ENCODE peak calls at places on chromosomes 6 and 20, in ten cellular contexts. One of them, this sample, is unnamed.

GRCh38 chr6:90478789-90479602 is 107.9 kb downstream of the MAP3K7 start:
- DNase-seq in thyroid gland: peak
- DNase-seq in tibial nerve: peak
- DNase-seq in PC-3: peak
- DNase-seq in dorsolateral prefrontal cortex: peak
- DNase-seq in heart left ventricle: peak
- DNase-seq in body of pancreas: peak
- DNase-seq in vagina: no peak
- DNase-seq in AG04449: peak
- DNase-seq in fibroblast of lung: peak
- DNase-seq in this sample: peak

GRCh38 chr6:125700591-125701353 is 48.7 kb upstream of the HEY2 start:
- DNase-seq in tibial nerve: no peak
- DNase-seq in thyroid gland: no peak
- DNase-seq in AG04449: no peak
- DNase-seq in PC-3: no peak
- DNase-seq in body of pancreas: no peak
- DNase-seq in fibroblast of lung: no peak
- DNase-seq in dorsolateral prefrontal cortex: no peak
- DNase-seq in vagina: no peak
- DNase-seq in heart left ventricle: no peak
- DNase-seq in this sample: no peak

GRCh38 chr20:38926934-38927616 is 858 bp downstream of the FAM83D start:
- DNase-seq in fibroblast of lung: peak
- DNase-seq in thyroid gland: no peak
- DNase-seq in PC-3: peak
- DNase-seq in dorsolateral prefrontal cortex: no peak
- DNase-seq in AG04449: no peak
- DNase-seq in body of pancreas: no peak
- DNase-seq in tibial nerve: no peak
- DNase-seq in vagina: no peak
- DNase-seq in heart left ventricle: no peak
- DNase-seq in this sample: peak

GRCh38 chr20:11919046-11919445 is 1.4 kb downstream of the BTBD3 start:
- DNase-seq in tibial nerve: no peak
- DNase-seq in PC-3: no peak
- DNase-seq in thyroid gland: no peak
- DNase-seq in heart left ventricle: peak
- DNase-seq in vagina: no peak
- DNase-seq in dorsolateral prefrontal cortex: peak
- DNase-seq in AG04449: no peak
- DNase-seq in body of pancreas: peak
- DNase-seq in fibroblast of lung: peak
- DNase-seq in this sample: peak

GRCh38 chr20:5845686-5846651 is 95.8 kb downstream of the SHLD1 start:
- DNase-seq in thyroid gland: no peak
- DNase-seq in fibroblast of lung: peak
- DNase-seq in tibial nerve: no peak
- DNase-seq in PC-3: no peak
- DNase-seq in vagina: no peak
- DNase-seq in heart left ventricle: no peak
- DNase-seq in AG04449: no peak
- DNase-seq in dorsolateral prefrontal cortex: no peak
- DNase-seq in body of pancreas: no peak
- DNase-seq in this sample: peak

GRCh38 chr6:160030103-160030502 is 61.2 kb downstream of the IGF2R start:
- DNase-seq in AG04449: peak
- DNase-seq in dorsolateral prefrontal cortex: peak
- DNase-seq in body of pancreas: peak
- DNase-seq in thyroid gland: peak
- DNase-seq in PC-3: peak
- DNase-seq in vagina: no peak
- DNase-seq in tibial nerve: peak
- DNase-seq in heart left ventricle: peak
- DNase-seq in fibroblast of lung: peak
- DNase-seq in this sample: peak

GRCh38 chr6:91476000-91476399 is 889.1 kb upstream of the MAP3K7 start:
- DNase-seq in dorsolateral prefrontal cortex: no peak
- DNase-seq in thyroid gland: peak
- DNase-seq in heart left ventricle: no peak
- DNase-seq in tibial nerve: no peak
- DNase-seq in body of pancreas: peak
- DNase-seq in PC-3: peak
- DNase-seq in AG04449: no peak
- DNase-seq in vagina: no peak
- DNase-seq in fibroblast of lung: peak
- DNase-seq in this sample: peak

GRCh38 chr6:26187981-26188635 is 100.9 kb downstream of the HFE start:
- DNase-seq in fibroblast of lung: peak
- DNase-seq in PC-3: no peak
- DNase-seq in vagina: no peak
- DNase-seq in thyroid gland: peak
- DNase-seq in tibial nerve: no peak
- DNase-seq in heart left ventricle: no peak
- DNase-seq in AG04449: no peak
- DNase-seq in body of pancreas: no peak
- DNase-seq in dorsolateral prefrontal cortex: no peak
- DNase-seq in this sample: peak

GRCh38 chr6:84853901-84854300 is 89.5 kb upstream of the TBX18 start:
- DNase-seq in vagina: no peak
- DNase-seq in tibial nerve: no peak
- DNase-seq in PC-3: no peak
- DNase-seq in thyroid gland: no peak
- DNase-seq in fibroblast of lung: no peak
- DNase-seq in heart left ventricle: no peak
- DNase-seq in body of pancreas: no peak
- DNase-seq in dorsolateral prefrontal cortex: no peak
- DNase-seq in AG04449: no peak
- DNase-seq in this sample: peak

GRCh38 chr6:36852481-36853147 is 13.4 kb upstream of the CPNE5 start:
- DNase-seq in vagina: no peak
- DNase-seq in fibroblast of lung: peak
- DNase-seq in AG04449: peak
- DNase-seq in tibial nerve: no peak
- DNase-seq in thyroid gland: no peak
- DNase-seq in heart left ventricle: no peak
- DNase-seq in PC-3: peak
- DNase-seq in dorsolateral prefrontal cortex: no peak
- DNase-seq in body of pancreas: no peak
- DNase-seq in this sample: peak

GRCh38 chr6:41535766-41536165 is 10.4 kb upstream of the FOXP4 start:
- DNase-seq in dorsolateral prefrontal cortex: no peak
- DNase-seq in AG04449: no peak
- DNase-seq in thyroid gland: no peak
- DNase-seq in body of pancreas: no peak
- DNase-seq in PC-3: peak
- DNase-seq in heart left ventricle: no peak
- DNase-seq in vagina: no peak
- DNase-seq in fibroblast of lung: no peak
- DNase-seq in tibial nerve: no peak
- DNase-seq in this sample: no peak

GRCh38 chr6:100968934-100969333 is 87.8 kb upstream of the ASCC3 start:
- DNase-seq in body of pancreas: no peak
- DNase-seq in PC-3: no peak
- DNase-seq in AG04449: no peak
- DNase-seq in thyroid gland: no peak
- DNase-seq in dorsolateral prefrontal cortex: no peak
- DNase-seq in tibial nerve: no peak
- DNase-seq in vagina: no peak
- DNase-seq in fibroblast of lung: no peak
- DNase-seq in heart left ventricle: no peak
- DNase-seq in this sample: no peak

GRCh38 chr20:15065794-15066193 is 728.4 kb upstream of the FLRT3 start:
- DNase-seq in dorsolateral prefrontal cortex: no peak
- DNase-seq in tibial nerve: peak
- DNase-seq in heart left ventricle: no peak
- DNase-seq in AG04449: no peak
- DNase-seq in thyroid gland: no peak
- DNase-seq in PC-3: no peak
- DNase-seq in fibroblast of lung: no peak
- DNase-seq in body of pancreas: no peak
- DNase-seq in vagina: no peak
- DNase-seq in this sample: no peak

GRCh38 chr6:31070711-31071197 is 41.6 kb downstream of the C6orf15 start:
- DNase-seq in fibroblast of lung: peak
- DNase-seq in body of pancreas: peak
- DNase-seq in heart left ventricle: peak
- DNase-seq in AG04449: no peak
- DNase-seq in vagina: no peak
- DNase-seq in PC-3: peak
- DNase-seq in tibial nerve: no peak
- DNase-seq in dorsolateral prefrontal cortex: peak
- DNase-seq in thyroid gland: peak
- DNase-seq in this sample: peak

GRCh38 chr6:125019873-125020272 is 57.6 kb downstream of the RNF217 start:
- DNase-seq in tibial nerve: no peak
- DNase-seq in thyroid gland: no peak
- DNase-seq in PC-3: no peak
- DNase-seq in AG04449: no peak
- DNase-seq in body of pancreas: peak
- DNase-seq in dorsolateral prefrontal cortex: no peak
- DNase-seq in heart left ventricle: no peak
- DNase-seq in vagina: no peak
- DNase-seq in fibroblast of lung: peak
- DNase-seq in this sample: no peak

GRCh38 chr6:37109714-37110454 is 60.1 kb upstream of the PIM1 start:
- DNase-seq in PC-3: no peak
- DNase-seq in dorsolateral prefrontal cortex: no peak
- DNase-seq in vagina: no peak
- DNase-seq in AG04449: no peak
- DNase-seq in tibial nerve: no peak
- DNase-seq in thyroid gland: peak
- DNase-seq in body of pancreas: no peak
- DNase-seq in fibroblast of lung: no peak
- DNase-seq in heart left ventricle: no peak
- DNase-seq in this sample: no peak

GRCh38 chr6:25014806-25015560 is 79.2 kb upstream of the RIPOR2 start:
- DNase-seq in dorsolateral prefrontal cortex: peak
- DNase-seq in AG04449: no peak
- DNase-seq in PC-3: no peak
- DNase-seq in vagina: no peak
- DNase-seq in body of pancreas: no peak
- DNase-seq in heart left ventricle: no peak
- DNase-seq in tibial nerve: no peak
- DNase-seq in fibroblast of lung: peak
- DNase-seq in thyroid gland: peak
- DNase-seq in this sample: peak

GRCh38 chr20:8800089-8800488 is 268.8 kb upstream of the PLCB4 start:
- DNase-seq in AG04449: no peak
- DNase-seq in heart left ventricle: no peak
- DNase-seq in body of pancreas: no peak
- DNase-seq in thyroid gland: no peak
- DNase-seq in fibroblast of lung: no peak
- DNase-seq in dorsolateral prefrontal cortex: no peak
- DNase-seq in PC-3: peak
- DNase-seq in tibial nerve: no peak
- DNase-seq in vagina: no peak
- DNase-seq in this sample: peak
- TF ChIP-seq CTCF in AG04449: no peak
- TF ChIP-seq CTCF in heart left ventricle: no peak
- TF ChIP-seq CTCF in body of pancreas: no peak
- TF ChIP-seq CTCF in thyroid gland: no peak
- TF ChIP-seq CTCF in fibroblast of lung: no peak
- TF ChIP-seq CTCF in dorsolateral prefrontal cortex: no peak
- TF ChIP-seq CTCF in PC-3: peak
- TF ChIP-seq CTCF in tibial nerve: no peak
- TF ChIP-seq CTCF in vagina: no peak
- TF ChIP-seq CTCF in this sample: no peak

GRCh38 chr6:75145976-75146375 is 59.9 kb downstream of the COL12A1 start:
- DNase-seq in AG04449: no peak
- DNase-seq in dorsolateral prefrontal cortex: no peak
- DNase-seq in body of pancreas: no peak
- DNase-seq in tibial nerve: no peak
- DNase-seq in heart left ventricle: no peak
- DNase-seq in thyroid gland: no peak
- DNase-seq in vagina: no peak
- DNase-seq in PC-3: no peak
- DNase-seq in fibroblast of lung: no peak
- DNase-seq in this sample: no peak

GRCh38 chr6:75145211-75145610 is 60.6 kb downstream of the COL12A1 start:
- DNase-seq in PC-3: no peak
- DNase-seq in body of pancreas: no peak
- DNase-seq in fibroblast of lung: no peak
- DNase-seq in thyroid gland: no peak
- DNase-seq in tibial nerve: no peak
- DNase-seq in AG04449: no peak
- DNase-seq in heart left ventricle: no peak
- DNase-seq in dorsolateral prefrontal cortex: no peak
- DNase-seq in vagina: no peak
- DNase-seq in this sample: no peak

GRCh38 chr6:75149253-75149652 is 56.6 kb downstream of the COL12A1 start:
- DNase-seq in AG04449: no peak
- DNase-seq in dorsolateral prefrontal cortex: no peak
- DNase-seq in PC-3: no peak
- DNase-seq in body of pancreas: no peak
- DNase-seq in thyroid gland: no peak
- DNase-seq in vagina: no peak
- DNase-seq in fibroblast of lung: peak
- DNase-seq in tibial nerve: no peak
- DNase-seq in heart left ventricle: no peak
- DNase-seq in this sample: peak

GRCh38 chr6:75149696-75150095 is 56.2 kb downstream of the COL12A1 start:
- DNase-seq in dorsolateral prefrontal cortex: no peak
- DNase-seq in PC-3: no peak
- DNase-seq in heart left ventricle: peak
- DNase-seq in vagina: no peak
- DNase-seq in fibroblast of lung: peak
- DNase-seq in thyroid gland: no peak
- DNase-seq in body of pancreas: no peak
- DNase-seq in AG04449: no peak
- DNase-seq in tibial nerve: no peak
- DNase-seq in this sample: no peak

GRCh38 chr6:75147512-75147911 is 58.3 kb downstream of the COL12A1 start:
- DNase-seq in fibroblast of lung: peak
- DNase-seq in thyroid gland: no peak
- DNase-seq in vagina: no peak
- DNase-seq in PC-3: peak
- DNase-seq in AG04449: no peak
- DNase-seq in heart left ventricle: no peak
- DNase-seq in body of pancreas: no peak
- DNase-seq in dorsolateral prefrontal cortex: no peak
- DNase-seq in tibial nerve: no peak
- DNase-seq in this sample: no peak
- H3K4me3 ChIP-seq in fibroblast of lung: no peak
- H3K4me3 ChIP-seq in thyroid gland: no peak
- H3K4me3 ChIP-seq in vagina: no peak
- H3K4me3 ChIP-seq in PC-3: no peak
- H3K4me3 ChIP-seq in AG04449: no peak
- H3K4me3 ChIP-seq in heart left ventricle: no peak
- H3K4me3 ChIP-seq in body of pancreas: no peak
- H3K4me3 ChIP-seq in dorsolateral prefrontal cortex: no peak
- H3K4me3 ChIP-seq in tibial nerve: no peak
- H3K4me3 ChIP-seq in this sample: no peak

GRCh38 chr20:1905693-1906092 is 10.5 kb downstream of the SIRPA start:
- DNase-seq in body of pancreas: no peak
- DNase-seq in PC-3: no peak
- DNase-seq in dorsolateral prefrontal cortex: no peak
- DNase-seq in thyroid gland: no peak
- DNase-seq in heart left ventricle: no peak
- DNase-seq in vagina: no peak
- DNase-seq in tibial nerve: no peak
- DNase-seq in fibroblast of lung: no peak
- DNase-seq in AG04449: no peak
- DNase-seq in this sample: no peak
- TF ChIP-seq CTCF in body of pancreas: no peak
- TF ChIP-seq CTCF in PC-3: no peak
- TF ChIP-seq CTCF in dorsolateral prefrontal cortex: no peak
- TF ChIP-seq CTCF in thyroid gland: no peak
- TF ChIP-seq CTCF in heart left ventricle: no peak
- TF ChIP-seq CTCF in vagina: no peak
- TF ChIP-seq CTCF in tibial nerve: no peak
- TF ChIP-seq CTCF in fibroblast of lung: no peak
- TF ChIP-seq CTCF in AG04449: no peak
- TF ChIP-seq CTCF in this sample: no peak

GRCh38 chr20:21514553-21515251 is 838 bp upstream of the NKX2-2 start:
- DNase-seq in body of pancreas: no peak
- DNase-seq in PC-3: no peak
- DNase-seq in dorsolateral prefrontal cortex: no peak
- DNase-seq in fibroblast of lung: no peak
- DNase-seq in thyroid gland: no peak
- DNase-seq in tibial nerve: no peak
- DNase-seq in vagina: no peak
- DNase-seq in AG04449: no peak
- DNase-seq in heart left ventricle: no peak
- DNase-seq in this sample: no peak
- H3K4me3 ChIP-seq in body of pancreas: no peak
- H3K4me3 ChIP-seq in PC-3: peak
- H3K4me3 ChIP-seq in dorsolateral prefrontal cortex: peak
- H3K4me3 ChIP-seq in fibroblast of lung: no peak
- H3K4me3 ChIP-seq in thyroid gland: no peak
- H3K4me3 ChIP-seq in tibial nerve: peak
- H3K4me3 ChIP-seq in vagina: no peak
- H3K4me3 ChIP-seq in AG04449: no peak
- H3K4me3 ChIP-seq in heart left ventricle: peak
- H3K4me3 ChIP-seq in this sample: no peak

This sample was measured in cardiac fibroblast.